ENCODE peak calls at places on chromosomes 12 and 14, in six cellular contexts. Q, A, E, T, B and L are unnamed samples.

GRCh38 chr14:100640481-100641273 is 53.5 kb upstream of the BEGAIN start:
- DNase-seq in B (peak; percentile 64), A (no peak), E (no peak), Q (no peak), T (no peak), L (peak; percentile 76)

GRCh38 chr12:40215977-40216376 is 8.8 kb upstream of the LRRK2 start:
- DNase-seq in T (no peak), A (no peak), Q (no peak), E (no peak), B (no peak), L (no peak)

GRCh38 chr14:34252227-34252626 is 209.8 kb downstream of the SPTSSA start:
- DNase-seq in B (no peak), T (no peak), Q (no peak), A (no peak), E (no peak), L (no peak)

GRCh38 chr12:58174316-58174715 is 232.9 kb downstream of the ATP23 start:
- DNase-seq in T (no peak), A (no peak), E (no peak), B (no peak), Q (no peak), L (no peak)

GRCh38 chr12:43459285-43459684 is 92.7 kb downstream of the ADAMTS20 start:
- DNase-seq in Q (no peak), A (no peak), E (no peak), T (no peak), B (no peak), L (no peak)

GRCh38 chr14:84006643-84007137 is 1523.3 kb upstream of the FLRT2 start:
- DNase-seq in T (no peak), Q (no peak), E (no peak), B (no peak), A (no peak), L (no peak)

GRCh38 chr12:118164798-118165486 is 29.0 kb downstream of the PEBP1 start:
- DNase-seq in A (no peak), E (no peak), T (no peak), Q (peak; percentile 36), B (peak; percentile 30), L (peak; percentile 15)

GRCh38 chr14:103563089-103563620 is 395 bp downstream of the COA8 start:
- DNase-seq in E (no peak), T (no peak), A (no peak), Q (peak; percentile 62), B (peak; percentile 14), L (no peak)

GRCh38 chr12:65715976-65716375 is 108.3 kb upstream of the HMGA2 start:
- DNase-seq in Q (no peak), A (no peak), T (no peak), E (no peak), B (no peak), L (no peak)

GRCh38 chr12:82686223-82687019 is at the start of gene TMTC2:
- DNase-seq in B (peak; percentile 90), Q (peak; percentile 96), A (peak; percentile 95), E (peak; percentile 57), T (peak; percentile 95), L (peak; percentile 88)
- TF ChIP-seq CTCF in B (no peak), Q (no peak), A (no peak), E (no peak), T (no peak), L (no peak)

GRCh38 chr14:57547131-57547530 is 53.5 kb upstream of the CCDC198 start:
- DNase-seq in E (no peak), Q (no peak), A (no peak), B (no peak), T (no peak), L (no peak)

GRCh38 chr14:57549765-57550420 is 56.2 kb upstream of the CCDC198 start:
- DNase-seq in B (no peak), E (no peak), A (no peak), T (no peak), Q (no peak), L (no peak)

DNA sequence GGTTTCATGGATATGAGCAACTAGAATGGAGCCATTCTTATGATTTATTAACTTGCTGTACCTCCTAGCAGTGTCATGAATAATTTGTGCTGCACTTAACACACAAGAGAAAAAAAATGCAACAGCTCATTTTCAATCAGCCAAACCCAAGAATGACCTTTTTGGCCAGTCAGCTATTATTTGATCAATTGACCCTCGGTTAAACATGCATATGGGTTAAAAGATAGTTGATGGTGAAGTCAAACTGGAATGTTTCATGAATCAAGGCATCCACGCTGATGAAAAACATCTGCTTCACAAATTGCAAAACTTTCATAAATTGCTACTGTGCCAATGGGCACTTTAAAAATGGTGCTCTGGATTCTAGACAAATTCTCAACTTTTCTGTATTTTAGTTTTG is 55.5 kb upstream of the CCDC198 start:
- DNase-seq in Q (no peak), A (no peak), T (no peak), E (no peak), B (no peak), L (no peak)
- H3K27ac ChIP-seq in Q (no peak overlapping the region), A (no peak overlapping the region), T (no peak overlapping the region), E (no peak overlapping the region), B (no peak overlapping the region), L (no peak overlapping the region)

DNA sequence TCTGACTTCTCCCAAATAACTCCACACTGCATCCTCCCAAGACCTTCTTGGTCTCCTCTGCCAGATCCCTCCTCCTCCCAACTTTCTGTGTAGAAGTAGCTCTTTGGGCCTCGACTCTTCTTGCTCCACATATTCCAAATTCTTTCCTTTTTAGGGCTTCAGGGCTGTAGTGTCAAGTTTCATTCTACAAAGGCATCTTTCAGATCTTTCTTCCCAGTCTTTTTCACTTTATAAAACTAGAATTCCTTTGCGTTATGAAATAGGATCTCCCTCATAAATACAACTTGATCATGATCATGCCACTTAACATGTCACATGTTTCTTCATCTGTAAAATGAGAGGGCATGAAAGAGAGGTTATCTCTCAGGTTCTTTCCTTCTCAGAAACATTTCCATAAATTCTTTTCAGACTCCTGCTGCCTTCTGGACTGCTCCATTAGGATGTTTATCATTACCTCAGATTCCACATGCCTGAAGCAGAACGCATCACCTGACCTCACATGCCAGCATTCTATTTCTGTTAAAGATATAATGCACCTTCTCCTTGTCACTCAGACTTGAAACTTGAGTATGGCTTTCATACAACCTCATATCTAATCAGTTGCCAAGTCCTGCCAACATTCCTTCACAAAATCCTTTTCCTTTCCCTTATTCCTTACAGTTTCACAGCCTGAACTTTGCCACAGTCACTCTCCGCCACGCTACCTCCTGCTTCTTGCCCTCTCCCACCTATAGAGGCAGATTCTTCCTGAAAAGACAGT is 8.5 kb downstream of the SLC38A1 start:
- DNase-seq in T (no peak), Q (no peak), B (no peak), A (no peak), E (no peak), L (no peak)
- H3K4me3 ChIP-seq in T (no peak overlapping the region), Q (no peak overlapping the region), B (no peak overlapping the region), A (no peak overlapping the region), E (no peak overlapping the region), L (no peak overlapping the region)

DNA sequence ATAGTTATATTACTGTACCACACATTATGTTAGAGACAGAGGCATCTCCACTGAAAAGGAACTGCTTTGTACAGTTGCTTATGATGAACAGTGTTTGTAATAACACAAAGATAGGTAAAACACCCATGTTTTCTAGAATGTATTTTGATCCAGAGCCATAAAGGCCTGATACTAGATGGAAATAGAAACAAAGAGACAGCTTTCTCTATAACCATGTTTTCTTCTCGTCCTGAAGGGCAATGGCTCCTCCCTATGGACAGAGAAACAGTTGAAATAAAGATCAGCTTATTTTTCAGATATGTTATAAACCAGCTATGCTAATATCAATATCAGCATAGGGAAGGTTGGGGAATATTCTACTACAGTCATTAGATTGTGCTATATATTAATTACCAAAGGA is 109.2 kb downstream of the ATXN7L3B start:
- DNase-seq in A (no peak), E (no peak), Q (no peak), B (peak; percentile 39), T (no peak), L (peak; percentile 28)
- TF ChIP-seq CTCF in A (no peak), E (no peak), Q (no peak), B (peak; percentile 43), T (no peak), L (peak; percentile 75)

DNA sequence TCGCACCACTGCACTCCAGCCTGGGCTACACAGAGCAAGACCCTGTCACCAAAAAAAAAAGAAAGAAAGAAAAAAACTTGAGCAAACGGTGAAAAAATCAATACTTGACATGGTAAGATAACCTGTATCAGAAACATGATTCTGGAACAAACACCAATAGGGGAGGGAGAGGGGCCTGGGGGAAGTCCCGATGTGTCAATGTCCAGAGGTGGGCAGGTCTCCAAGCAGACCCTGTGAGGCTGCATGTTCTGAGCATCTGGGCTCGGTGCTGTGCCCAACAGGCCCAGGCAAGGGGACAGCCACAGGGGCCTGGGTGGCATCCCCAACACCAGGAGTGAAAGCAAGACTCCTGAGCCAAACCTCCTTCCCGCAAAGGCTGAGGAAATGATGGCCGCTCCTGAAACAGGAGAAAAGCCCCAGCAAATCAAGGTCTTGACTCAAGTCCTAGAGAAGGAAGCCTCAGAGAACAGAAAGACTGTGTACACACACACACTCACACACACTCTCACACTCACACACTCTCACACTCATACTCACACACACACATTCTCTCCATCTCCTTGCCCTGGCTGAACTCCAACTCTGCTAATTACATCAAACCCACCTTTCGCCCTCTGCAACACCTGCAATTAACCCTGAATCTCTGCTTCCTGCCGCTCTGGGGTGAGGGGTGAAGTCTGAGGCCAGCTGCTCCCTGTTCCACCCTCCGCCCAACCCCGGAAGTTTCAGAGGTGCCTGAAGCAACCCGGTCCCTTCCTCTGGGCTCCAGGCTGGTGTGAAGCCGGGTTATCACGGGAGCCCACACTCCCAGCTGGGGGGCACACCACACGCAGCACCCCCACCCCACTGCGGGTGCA is 20.4 kb downstream of the CCDC88C start:
- DNase-seq in T (no peak), A (no peak), Q (peak; percentile 54), E (peak; percentile 58), B (peak; percentile 78), L (peak; percentile 87)
- H3K27ac ChIP-seq in T (no peak overlapping the region), A (peak overlapping the region; percentile 50), Q (no peak overlapping the region), E (peak overlapping the region; percentile 77), B (peak overlapping the region; percentile 94), L (peak overlapping the region; percentile 89)

GRCh38 chr14:58646479-58646878 is 8.7 kb downstream of the DACT1 start:
- DNase-seq in B (no peak), Q (no peak), E (no peak), A (peak; percentile 42), T (no peak), L (no peak)
- H3K4me3 ChIP-seq in B (no peak overlapping the region), Q (no peak overlapping the region), E (no peak overlapping the region), A (no peak overlapping the region), T (no peak overlapping the region), L (no peak overlapping the region)

GRCh38 chr12:30138483-30138882 is 354.7 kb upstream of the TMTC1 start:
- DNase-seq in B (no peak), T (no peak), E (no peak), A (no peak), Q (no peak), L (no peak)

GRCh38 chr12:30136661-30137060 is 352.9 kb upstream of the TMTC1 start:
- DNase-seq in B (no peak), T (no peak), Q (no peak), A (no peak), E (no peak), L (no peak)

GRCh38 chr12:30134229-30134628 is 350.5 kb upstream of the TMTC1 start:
- DNase-seq in Q (no peak), E (no peak), T (no peak), B (peak; percentile 24), A (no peak), L (no peak)
- TF ChIP-seq CTCF in Q (no peak), E (no peak), T (no peak), B (peak; percentile 20), A (no peak), L (no peak)